ENCODE peak calls at places on chromosomes 3 and 15, in ten cellular contexts. Q is right lobe of liver, L is body of pancreas, K is spleen, B is suprapubic skin, W is adrenal gland, X is uterus, O is esophagus squamous epithelium, R is gastrocnemius medialis, M is Peyer's patch. C is an unnamed sample.

GRCh38 chr15:66655511-66655910 is 46.5 kb upstream of the SMAD6 start:
- DNase-seq in Q (no peak), M (no peak), O (no peak), R (no peak), W (no peak), L (no peak), B (no peak), X (no peak), K (no peak), C (no peak)

GRCh38 chr3:169548194-169548593 is 115.3 kb downstream of the MECOM start:
- DNase-seq in M (no peak), L (no peak), R (no peak), B (no peak), W (no peak), K (no peak), O (no peak), X (no peak), Q (no peak), C (no peak)

GRCh38 chr3:112531358-112531781 is 30.4 kb downstream of the ATG3 start:
- DNase-seq in M (no peak), L (no peak), X (no peak), R (no peak), W (no peak), O (no peak), K (no peak), B (no peak), Q (no peak), C (no peak)

GRCh38 chr3:116981088-116981487 is 271.5 kb downstream of the TUSC7 start:
- DNase-seq in M (no peak), R (no peak), W (no peak), L (no peak), Q (no peak), X (no peak), B (no peak), O (no peak), K (no peak), C (no peak)

GRCh38 chr3:77690284-77690869 is 650.5 kb downstream of the ROBO2 start:
- DNase-seq in M (no peak), O (no peak), X (no peak), R (no peak), Q (no peak), L (no peak), W (no peak), K (no peak), B (no peak), C (no peak)

GRCh38 chr3:10845240-10845761 is 29.3 kb downstream of the SLC6A11 start:
- DNase-seq in M (no peak), K (no peak), L (no peak), X (no peak), R (peak), W (no peak), Q (no peak), B (no peak), O (no peak), C (no peak)

GRCh38 chr15:82970696-82971095 is 15.3 kb upstream of the RAMAC start:
- DNase-seq in B (no peak), K (no peak), R (no peak), M (no peak), Q (peak), L (peak), W (no peak), O (no peak), X (no peak), C (no peak)

GRCh38 chr15:36774765-36775164 is 195.3 kb downstream of the CDIN1 start:
- DNase-seq in X (no peak), M (no peak), R (no peak), L (no peak), W (no peak), B (no peak), O (no peak), Q (no peak), K (no peak), C (no peak)

GRCh38 chr3:100702082-100703014 is 6.9 kb upstream of the TFG start:
- DNase-seq in L (no peak), R (no peak), B (no peak), X (no peak), K (no peak), Q (no peak), M (no peak), W (no peak), O (no peak), C (no peak)

GRCh38 chr3:42712344-42712648 is 9.7 kb upstream of the HHATL start:
- DNase-seq in L (no peak), R (no peak), K (no peak), B (no peak), X (no peak), Q (no peak), W (no peak), M (no peak), O (no peak), C (no peak)

GRCh38 chr3:54713031-54713430 is 214.8 kb downstream of the LRTM1 start:
- DNase-seq in R (no peak), X (no peak), M (no peak), Q (no peak), W (no peak), L (no peak), B (no peak), K (no peak), O (no peak), C (no peak)

GRCh38 chr3:65938676-65939075 is 100.0 kb downstream of the MAGI1 start:
- DNase-seq in W (no peak), Q (no peak), M (no peak), K (no peak), L (no peak), B (no peak), X (no peak), R (no peak), O (no peak), C (no peak)

GRCh38 chr3:54755746-54756145 is 172.1 kb downstream of the LRTM1 start:
- DNase-seq in R (no peak), X (no peak), W (no peak), K (no peak), O (no peak), B (no peak), Q (no peak), M (no peak), L (no peak), C (no peak)

GRCh38 chr3:156535162-156535627 is 19.7 kb downstream of the SSR3 start:
- DNase-seq in R (peak), L (peak), B (peak), Q (no peak), M (peak), X (peak), W (peak), O (no peak), K (no peak), C (no peak)

GRCh38 chr3:165884518-165884917 is 47.3 kb upstream of the BCHE start:
- DNase-seq in Q (no peak), R (no peak), X (no peak), M (no peak), L (no peak), W (no peak), K (no peak), O (no peak), B (no peak), C (no peak)

GRCh38 chr15:74451861-74452835 is 8.8 kb downstream of the UBL7 start:
- DNase-seq in O (no peak), L (no peak), K (no peak), R (no peak), M (no peak), W (no peak), X (no peak), Q (no peak), B (no peak), C (no peak)

GRCh38 chr15:78406016-78406590 is 31.9 kb upstream of the IREB2 start:
- DNase-seq in B (no peak), W (no peak), L (no peak), Q (no peak), M (no peak), X (no peak), O (no peak), R (no peak), K (no peak), C (no peak)

GRCh38 chr3:622314-622713 is 425.8 kb downstream of the CHL1 start:
- DNase-seq in W (no peak), M (no peak), Q (no peak), K (no peak), B (no peak), O (no peak), R (no peak), L (no peak), X (no peak), C (no peak)

GRCh38 chr15:25477816-25478215 is 39.0 kb upstream of the UBE3A start:
- DNase-seq in X (no peak), L (no peak), B (no peak), M (no peak), O (no peak), W (no peak), K (no peak), Q (no peak), R (no peak), C (no peak)

GRCh38 chr15:100043069-100043641 is 298.6 kb downstream of the ADAMTS17 start:
- DNase-seq in L (peak), Q (no peak), R (peak), K (no peak), B (no peak), O (no peak), X (no peak), M (no peak), W (peak), C (no peak)
- H3K27ac ChIP-seq in L (peak), Q (no peak), R (peak), K (peak), B (no peak), O (no peak), X (peak), M (no peak), W (peak), C (no peak)

GRCh38 chr3:105824129-105824528 is 44.7 kb downstream of the CBLB start:
- DNase-seq in Q (no peak), L (no peak), K (no peak), R (no peak), W (no peak), O (no peak), X (no peak), B (no peak), M (no peak), C (no peak)
- TF ChIP-seq POLR2A in Q (no peak), L (no peak), K (no peak), R (no peak), W (no peak), O (no peak), X (no peak), B (no peak), M (no peak), C (no peak)

DNA sequence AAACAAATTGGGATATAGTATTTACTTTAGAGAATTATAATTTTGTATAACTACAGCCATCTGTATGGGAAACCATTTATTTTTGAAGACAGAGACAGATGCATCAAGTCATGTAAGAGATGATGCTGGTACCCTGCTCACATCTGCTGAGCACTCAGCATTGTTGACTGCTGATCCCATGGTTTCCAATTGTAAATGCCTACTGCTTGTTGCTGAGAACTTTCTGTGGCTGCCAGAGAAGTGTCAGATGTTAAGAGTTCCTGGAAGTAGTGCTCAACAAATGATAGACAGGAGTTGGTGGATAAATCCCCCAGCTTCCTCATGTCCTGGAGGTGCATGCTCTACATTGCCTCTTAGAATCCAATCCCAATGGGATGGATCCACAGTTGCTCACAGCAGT is 167.1 kb downstream of the OXSM start:
- DNase-seq in L (no peak), M (no peak), W (no peak), X (no peak), Q (no peak), K (no peak), O (no peak), B (no peak), R (no peak), C (no peak)
- H3K27ac ChIP-seq in L (no peak), M (no peak), W (no peak), X (no peak), Q (no peak), K (no peak), O (no peak), B (no peak), R (no peak), C (no peak)

GRCh38 chr3:13480340-13481318 is 523 bp downstream of the HDAC11 start:
- DNase-seq in Q (no peak), M (peak), W (peak), K (peak), B (no peak), X (peak), L (peak), R (no peak), O (no peak), C (no peak)
- TF ChIP-seq POLR2A in Q (no peak), M (no peak), W (no peak), K (no peak), B (no peak), X (no peak), L (peak), R (no peak), O (no peak), C (no peak)

GRCh38 chr3:30620402-30621360 is 14.3 kb downstream of the TGFBR2 start:
- DNase-seq in Q (no peak), M (no peak), K (no peak), O (no peak), X (no peak), W (no peak), B (no peak), R (no peak), L (no peak), C (no peak)
- H3K27ac ChIP-seq in Q (no peak), M (peak), K (peak), O (no peak), X (peak), W (no peak), B (no peak), R (no peak), L (no peak), C (no peak)

GRCh38 chr3:183455064-183455463 is 26.6 kb upstream of the MCF2L2 start:
- DNase-seq in M (no peak), W (no peak), Q (no peak), L (no peak), X (no peak), R (no peak), O (no peak), B (no peak), K (no peak), C (no peak)
- TF ChIP-seq POLR2A in M (no peak), W (no peak), Q (no peak), L (no peak), X (no peak), R (no peak), O (no peak), B (no peak), K (no peak), C (no peak)

DNA sequence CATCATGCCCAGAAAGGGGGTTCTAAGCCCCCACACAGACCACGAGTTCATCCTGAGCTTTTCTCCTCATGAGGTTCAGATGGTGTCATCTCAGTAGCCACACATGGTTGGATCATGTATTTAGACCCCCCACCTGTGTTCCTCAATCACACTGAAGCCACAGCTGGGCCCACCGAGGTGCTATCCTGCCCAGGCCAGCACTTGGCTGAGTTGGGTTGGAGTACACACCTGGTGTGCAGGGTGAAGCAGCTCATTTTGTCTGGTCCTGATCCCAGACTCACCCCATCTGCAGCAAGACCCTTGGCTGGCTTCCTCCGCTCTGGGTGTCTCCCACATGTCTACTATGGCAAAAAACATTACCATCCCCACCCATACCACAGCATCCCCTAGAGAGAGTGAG is 41.9 kb downstream of the ACAA1 start:
- DNase-seq in K (no peak), R (no peak), B (no peak), M (no peak), L (no peak), W (no peak), O (no peak), X (no peak), Q (no peak), C (no peak)
- H3K27ac ChIP-seq in K (no peak), R (no peak), B (no peak), M (no peak), L (no peak), W (no peak), O (no peak), X (no peak), Q (no peak), C (no peak)

GRCh38 chr15:69457304-69458280 is 5.0 kb downstream of the RPLP1 start:
- DNase-seq in K (no peak), R (peak), O (no peak), B (no peak), X (no peak), L (no peak), Q (no peak), W (no peak), M (no peak), C (no peak)
- TF ChIP-seq POLR2A in K (no peak), R (peak), O (no peak), B (no peak), X (no peak), L (no peak), Q (no peak), W (no peak), M (no peak), C (no peak)

GRCh38 chr15:86685263-86685662 is 605.6 kb downstream of the AGBL1 start:
- DNase-seq in Q (no peak), X (no peak), M (no peak), O (no peak), L (no peak), R (no peak), K (no peak), W (no peak), B (no peak), C (no peak)

GRCh38 chr15:86690566-86690965 is 610.9 kb downstream of the AGBL1 start:
- DNase-seq in K (no peak), O (no peak), Q (no peak), B (no peak), W (no peak), M (no peak), X (no peak), L (no peak), R (no peak), C (no peak)

GRCh38 chr15:86691091-86691490 is 611.4 kb downstream of the AGBL1 start:
- DNase-seq in Q (no peak), X (no peak), M (no peak), L (no peak), K (no peak), O (no peak), R (no peak), W (no peak), B (no peak), C (no peak)
- H3K27ac ChIP-seq in Q (no peak), X (no peak), M (no peak), L (no peak), K (no peak), O (no peak), R (no peak), W (no peak), B (no peak), C (no peak)

GRCh38 chr15:65049418-65049840 is 4.2 kb downstream of the SLC51B start:
- DNase-seq in R (peak), K (peak), X (peak), Q (peak), W (peak), M (peak), L (peak), O (peak), B (peak), C (peak)

GRCh38 chr15:65041787-65042186 is 3.4 kb upstream of the SLC51B start:
- DNase-seq in R (no peak), W (no peak), M (no peak), L (no peak), Q (no peak), B (no peak), X (no peak), K (no peak), O (no peak), C (no peak)

GRCh38 chr15:65042776-65043322 is 2.3 kb upstream of the SLC51B start:
- DNase-seq in W (no peak), L (no peak), B (no peak), K (no peak), M (peak), X (no peak), Q (no peak), O (no peak), R (no peak), C (no peak)

GRCh38 chr15:65040461-65040860 is 4.7 kb upstream of the SLC51B start:
- DNase-seq in O (no peak), K (no peak), M (no peak), R (no peak), X (no peak), Q (no peak), L (no peak), W (no peak), B (no peak), C (no peak)

GRCh38 chr15:65044724-65045481 is at the start of gene SLC51B:
- DNase-seq in M (peak), K (no peak), Q (peak), W (no peak), X (no peak), R (no peak), L (no peak), B (no peak), O (no peak), C (no peak)
- TF ChIP-seq POLR2A in M (peak), K (no peak), Q (peak), W (no peak), X (no peak), R (no peak), L (no peak), B (no peak), O (no peak), C (no peak)